ENCODE peak calls at places on chromosomes 6 and 20, in five cellular contexts. F, Z, A, P and T are unnamed samples.

GRCh38 chr20:461254-462198 is 807 bp downstream of the TBC1D20 start:
- DNase-seq in P (no peak), Z (no peak), A (peak; percentile 62), F (no peak), T (peak; percentile 66)

GRCh38 chr6:2976571-2977085 is 5.3 kb upstream of the SERPINB6 start:
- DNase-seq in Z (no peak), A (peak; percentile 71), P (no peak), F (no peak), T (no peak)

GRCh38 chr20:59752101-59752586 is 147.8 kb downstream of the PHACTR3 start:
- DNase-seq in F (no peak), P (no peak), Z (no peak), A (no peak), T (no peak)

GRCh38 chr20:22578221-22579118 is 5.9 kb downstream of the FOXA2 start:
- DNase-seq in F (no peak), P (no peak), A (no peak), Z (no peak), T (no peak)

GRCh38 chr20:19515074-19515473 is 243.0 kb upstream of the RIN2 start:
- DNase-seq in Z (no peak), F (no peak), A (no peak), P (no peak), T (no peak)

GRCh38 chr6:87789198-87789899 is 87.3 kb upstream of the AKIRIN2 start:
- DNase-seq in Z (peak; percentile 70), F (no peak), A (peak; percentile 77), P (no peak), T (peak; percentile 21)

GRCh38 chr6:76633259-76633658 is 560.8 kb upstream of the IMPG1 start:
- DNase-seq in F (peak; percentile 12), A (no peak), P (no peak), Z (no peak), T (peak; percentile 57)

GRCh38 chr20:10219452-10219791 is 792 bp downstream of the SNAP25 start:
- DNase-seq in F (no peak), P (peak; percentile 57), A (peak; percentile 78), Z (peak; percentile 16), T (peak; percentile 79)

GRCh38 chr6:100134703-100135102 is 140.7 kb upstream of the MCHR2 start:
- DNase-seq in P (no peak), Z (no peak), F (no peak), A (peak; percentile 9), T (no peak)

GRCh38 chr6:89749918-89750317 is 69.7 kb downstream of the MDN1 start:
- DNase-seq in Z (no peak), F (no peak), A (no peak), P (no peak), T (no peak)

GRCh38 chr20:31713312-31714049 is 9.2 kb downstream of the BCL2L1 start:
- DNase-seq in Z (no peak), P (no peak), A (peak; percentile 78), F (peak; percentile 69), T (peak; percentile 71)

GRCh38 chr20:17583126-17583525 is 13.3 kb downstream of the DSTN start:
- DNase-seq in F (no peak), A (no peak), Z (no peak), P (no peak), T (no peak)

GRCh38 chr6:26267083-26267589 is 97.9 kb upstream of the BTN3A2 start:
- DNase-seq in F (no peak), A (no peak), P (peak; percentile 34), Z (no peak), T (no peak)

GRCh38 chr6:63346217-63346834 is 26.5 kb upstream of the LGSN start:
- DNase-seq in Z (no peak), A (no peak), F (no peak), P (no peak), T (no peak)

GRCh38 chr6:73515204-73516101 is 5.4 kb downstream of the EEF1A1 start:
- DNase-seq in F (no peak), A (peak; percentile 84), P (peak; percentile 38), Z (peak; percentile 75), T (peak; percentile 72)

GRCh38 chr6:144289006-144289405 is 3.9 kb downstream of the UTRN start:
- DNase-seq in Z (no peak), F (no peak), A (no peak), P (no peak), T (no peak)

GRCh38 chr20:63740501-63741353 is 1.2 kb downstream of the SLC2A4RG start:
- DNase-seq in F (peak; percentile 48), P (peak; percentile 87), A (peak; percentile 86), Z (no peak), T (peak; percentile 73)

GRCh38 chr20:17646901-17647301 is 35.1 kb downstream of the RRBP1 start:
- DNase-seq in P (no peak), Z (no peak), F (no peak), A (no peak), T (no peak)

GRCh38 chr20:41408986-41409385 is 42.4 kb upstream of the EMILIN3 start:
- DNase-seq in A (peak; percentile 21), P (no peak), Z (no peak), F (no peak), T (no peak)

GRCh38 chr20:44079968-44080560 is 106.9 kb downstream of the JPH2 start:
- DNase-seq in A (no peak), Z (no peak), F (no peak), P (no peak), T (no peak)

GRCh38 chr6:33597551-33598322 is 17.7 kb upstream of the BAK1 start:
- DNase-seq in P (no peak), Z (no peak), A (no peak), F (no peak), T (no peak)

GRCh38 chr6:31008165-31008564 is 2.1 kb upstream of the MUC22 start:
- DNase-seq in A (no peak), F (no peak), Z (no peak), P (no peak), T (peak; percentile 48)

GRCh38 chr6:158409451-158409850 is 97.2 kb downstream of the TULP4 start:
- DNase-seq in F (no peak), Z (no peak), A (peak; percentile 94), P (peak; percentile 60), T (no peak)

GRCh38 chr6:133833905-133834304 is 55.0 kb upstream of the TCF21 start:
- DNase-seq in F (no peak), P (no peak), Z (no peak), A (no peak), T (no peak)

GRCh38 chr6:2086328-2087008 is 158.9 kb downstream of the GMDS start:
- DNase-seq in A (no peak), P (no peak), Z (no peak), F (no peak), T (no peak)

GRCh38 chr20:9488063-9488462 is 26.3 kb upstream of the LAMP5 start:
- DNase-seq in P (no peak), F (no peak), A (no peak), Z (no peak), T (no peak)

GRCh38 chr6:143964667-143965066 is 43.4 kb downstream of the PLAGL1 start:
- DNase-seq in A (no peak), Z (no peak), F (no peak), P (peak; percentile 26), T (peak; percentile 75)

GRCh38 chr6:143807103-143807425 is 36.1 kb upstream of the LTV1 start:
- DNase-seq in Z (no peak), P (no peak), A (no peak), F (no peak), T (no peak)

GRCh38 chr6:113630738-113631535 is 226.2 kb upstream of the MARCKS start:
- DNase-seq in F (no peak), P (no peak), A (peak; percentile 77), Z (no peak), T (no peak)

GRCh38 chr6:38114976-38115632 is 295.6 kb downstream of the ZFAND3 start:
- DNase-seq in F (no peak), Z (no peak), P (no peak), A (no peak), T (no peak)

GRCh38 chr6:20907486-20908071 is 373.3 kb downstream of the CDKAL1 start:
- DNase-seq in P (peak; percentile 15), A (no peak), Z (no peak), F (no peak), T (peak; percentile 60)

DNA sequence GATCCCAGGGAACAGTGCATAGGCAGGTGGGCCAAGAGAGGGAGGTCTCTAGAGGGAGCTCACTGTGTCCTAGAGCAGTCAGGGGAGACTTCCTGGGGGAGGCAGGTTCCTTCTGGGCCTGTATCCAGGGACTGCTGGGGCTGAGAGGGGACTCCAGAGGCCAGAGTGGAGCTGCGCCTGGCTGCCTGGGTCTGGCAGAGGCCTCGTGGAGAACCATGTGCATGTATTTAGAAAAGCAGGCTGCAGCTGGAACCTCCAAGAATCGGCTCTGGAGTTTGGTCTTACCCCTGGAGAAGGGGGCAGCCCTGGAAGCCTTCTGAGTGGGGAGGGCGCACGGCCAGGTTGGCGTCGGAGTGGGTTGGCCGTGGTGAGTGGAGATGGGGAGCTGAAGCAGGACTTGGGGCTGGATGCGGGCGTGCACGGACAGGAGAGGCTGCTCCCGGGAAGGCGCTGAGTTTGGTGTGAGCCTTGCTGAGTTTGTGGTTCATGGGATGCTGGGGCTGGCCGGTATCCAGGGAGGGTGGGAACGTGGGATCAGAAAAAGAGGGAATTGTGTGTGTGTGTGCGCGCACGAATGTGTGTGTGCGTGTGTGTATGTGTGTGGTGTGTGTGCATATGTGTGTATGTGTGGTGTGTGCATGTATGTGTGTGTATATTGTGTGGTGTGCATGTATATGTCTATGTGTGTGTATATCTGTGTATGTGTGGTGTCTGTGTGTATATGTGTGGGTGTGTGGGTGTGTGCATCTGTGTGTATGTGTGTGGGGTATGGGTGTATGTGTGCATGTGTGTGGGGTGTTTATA is 10.8 kb downstream of the VSTM2L start:
- DNase-seq in Z (no peak), F (no peak), P (no peak), A (no peak), T (peak; percentile 36)
- TF ChIP-seq EZH2 in Z (no peak), F (no peak), P (no peak), A (no peak), T (no peak)

GRCh38 chr20:3739054-3739925 is 6.8 kb downstream of the HSPA12B start:
- DNase-seq in F (no peak), P (no peak), A (peak; percentile 49), Z (no peak), T (peak; percentile 35)
- TF ChIP-seq POLR2AphosphoS5 in F (no peak), P (no peak), A (peak; percentile 68), Z (no peak), T (no peak)

GRCh38 chr6:106974999-106975698 is 620 bp upstream of the CD24 start:
- DNase-seq in F (no peak), P (peak; percentile 49), A (no peak), Z (no peak), T (peak; percentile 68)
- TF ChIP-seq EZH2 in F (no peak), P (no peak), A (peak; percentile 62), Z (no peak), T (no peak)

DNA sequence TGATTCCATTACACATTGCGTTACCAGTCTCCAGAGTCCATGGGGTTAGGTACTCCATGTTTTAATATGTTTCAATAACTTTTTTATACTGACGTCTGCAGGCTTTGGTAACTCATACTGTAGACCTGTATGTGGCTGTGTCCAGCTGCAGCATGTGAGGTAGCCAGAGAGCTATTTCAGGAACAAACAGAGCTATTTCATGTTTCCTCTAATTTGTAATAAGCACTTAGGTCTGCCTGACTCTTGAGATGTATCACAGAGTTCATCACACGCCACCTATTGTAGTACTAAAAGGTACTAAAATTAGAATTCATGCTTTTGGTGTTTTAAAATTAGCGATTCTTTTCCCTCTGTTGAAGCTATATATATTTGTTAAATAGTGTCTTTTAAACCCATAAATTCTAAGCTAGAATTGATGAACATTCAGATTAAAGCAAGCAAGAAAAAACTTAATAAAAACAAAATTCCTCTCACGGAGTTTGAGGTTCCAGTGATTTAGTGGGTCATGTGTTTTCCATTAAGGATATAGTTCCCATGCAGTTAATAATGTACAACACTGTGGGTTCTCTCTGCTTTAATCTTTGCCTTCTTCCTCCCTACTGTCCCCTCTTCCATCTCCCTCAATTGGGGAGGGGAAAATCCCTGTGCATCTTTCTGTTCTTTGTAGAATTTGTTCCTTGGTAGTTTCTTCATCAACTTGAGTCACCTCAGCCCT is 37.0 kb downstream of the FOXO3 start:
- DNase-seq in F (no peak), P (no peak), Z (no peak), A (peak; percentile 57), T (no peak)
- TF ChIP-seq POLR2AphosphoS5 in F (no peak), P (no peak), Z (no peak), A (no peak), T (no peak)